ENCODE peak calls at places on chromosomes 2 and 18, in eight cellular contexts. D is hepatocyte, B is HCT116, V is GM23338, G is PC-3, U is neural progenitor cell, M is MM.1S, R is SK-N-SH. K is an unnamed sample.

GRCh38 chr2:191693778-191694177 is 15.8 kb downstream of the NABP1 start:
- DNase-seq in B (no peak), R (no peak), G (no peak), V (no peak), D (no peak), U (no peak), M (no peak), K (no peak)

GRCh38 chr2:226520723-226521122 is 278.9 kb downstream of the IRS1 start:
- DNase-seq in U (no peak), R (no peak), M (no peak), B (no peak), G (no peak), V (no peak), D (no peak), K (no peak)

GRCh38 chr2:125373293-125373692 is 1282.7 kb upstream of the GYPC start:
- DNase-seq in M (no peak), G (no peak), V (no peak), B (no peak), R (no peak), D (no peak), U (no peak), K (no peak)

GRCh38 chr2:15043336-15044058 is 411.0 kb downstream of the LRATD1 start:
- DNase-seq in M (no peak), B (no peak), G (peak), R (no peak), V (no peak), D (no peak), U (peak), K (no peak)

GRCh38 chr2:168700615-168701245 is 101.7 kb upstream of the NOSTRIN start:
- DNase-seq in V (no peak), R (peak), B (no peak), M (no peak), G (no peak), U (no peak), D (no peak), K (no peak)

GRCh38 chr2:148614332-148615049 is 30.1 kb upstream of the EPC2 start:
- DNase-seq in B (peak), G (peak), R (no peak), U (no peak), D (peak), V (peak), M (peak), K (no peak)

GRCh38 chr18:10078053-10078452 is 164.2 kb downstream of the VAPA start:
- DNase-seq in R (no peak), V (no peak), B (no peak), U (no peak), D (peak), M (no peak), G (no peak), K (no peak)

GRCh38 chr2:239991689-239992314 is 33.3 kb downstream of the NDUFA10 start:
- DNase-seq in G (peak), D (peak), M (peak), V (peak), R (peak), U (peak), B (peak), K (peak)

GRCh38 chr2:174688079-174688478 is 76.2 kb downstream of the CHRNA1 start:
- DNase-seq in B (peak), M (peak), G (peak), V (no peak), D (peak), R (no peak), U (no peak), K (peak)

GRCh38 chr18:14999085-14999975 is 251.4 kb downstream of the ANKRD30B start:
- DNase-seq in G (no peak), R (no peak), D (no peak), U (no peak), M (no peak), B (no peak), V (no peak), K (no peak)

GRCh38 chr2:233435436-233436190 is 81.3 kb downstream of the DGKD start:
- DNase-seq in D (no peak), M (no peak), U (no peak), R (no peak), V (no peak), G (no peak), B (no peak), K (no peak)

GRCh38 chr2:128520787-128521186 is 202.1 kb upstream of the HS6ST1 start:
- DNase-seq in D (no peak), B (no peak), M (no peak), V (no peak), R (no peak), U (no peak), G (peak), K (no peak)

GRCh38 chr2:216921057-216921456 is 61.2 kb upstream of the TNP1 start:
- DNase-seq in V (no peak), U (no peak), B (no peak), M (no peak), D (no peak), G (no peak), R (no peak), K (no peak)

GRCh38 chr2:33786881-33787280 is 187.8 kb upstream of the FAM98A start:
- DNase-seq in V (no peak), D (no peak), B (no peak), G (no peak), U (no peak), M (no peak), R (no peak), K (no peak)

GRCh38 chr2:152098798-152099654 is at the start of gene CACNB4:
- DNase-seq in M (no peak), U (peak), D (peak), R (peak), V (peak), B (no peak), G (no peak), K (no peak)

GRCh38 chr2:161063074-161063945 is 96.9 kb upstream of the TANK start:
- DNase-seq in V (peak), M (peak), B (peak), D (peak), U (peak), R (peak), G (peak), K (peak)

GRCh38 chr18:51429644-51430043 is 232.2 kb upstream of the MEX3C start:
- DNase-seq in V (no peak), G (no peak), B (no peak), D (no peak), M (no peak), U (no peak), R (no peak), K (no peak)

GRCh38 chr18:21914739-21915319 is 174.2 kb downstream of the MIB1 start:
- DNase-seq in B (peak), U (peak), M (no peak), D (peak), V (peak), G (peak), R (peak), K (peak)
- TF ChIP-seq CTCF in B (peak), U (peak), M (peak), D (peak), V (peak), G (peak), R (peak), K (peak)

GRCh38 chr2:209471037-209471436 is 47.2 kb downstream of the MAP2 start:
- DNase-seq in D (no peak), U (no peak), B (no peak), V (no peak), G (peak), R (no peak), M (no peak), K (no peak)
- H2AFZ ChIP-seq in D (no peak), U (no peak), B (no peak), V (no peak), G (no peak), R (peak), M (no peak), K (no peak)

GRCh38 chr18:11994346-11994707 is 13.0 kb downstream of the IMPA2 start:
- DNase-seq in M (no peak), D (peak), G (peak), B (no peak), V (no peak), U (no peak), R (no peak), K (no peak)
- TF ChIP-seq EZH2phosphoT487 in M (no peak), D (no peak), G (no peak), B (no peak), V (no peak), U (no peak), R (no peak), K (no peak)

DNA sequence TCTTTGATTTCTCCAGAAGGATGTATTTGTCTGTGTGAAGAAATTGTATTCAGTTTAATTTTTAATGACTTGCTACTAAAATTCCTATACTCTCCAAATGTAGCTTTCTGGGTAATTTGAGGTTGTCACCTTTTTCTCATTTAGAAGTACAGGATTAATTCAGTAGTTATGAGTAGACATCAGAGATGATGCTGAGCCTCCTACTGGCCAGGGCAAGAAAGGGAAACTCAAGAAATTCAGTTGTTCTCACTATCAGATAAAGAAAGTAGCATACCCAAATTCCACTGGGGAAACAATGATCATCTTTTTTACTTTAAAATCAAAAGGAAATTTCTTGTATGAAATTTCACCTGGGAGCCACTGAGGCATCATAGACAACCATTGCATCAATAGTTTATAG is 199.4 kb downstream of the SATB2 start:
- DNase-seq in U (no peak), G (peak), D (no peak), V (peak), M (no peak), B (no peak), R (no peak), K (peak)
- TF ChIP-seq CTCF in U (peak), G (peak), D (no peak), V (peak), M (peak), B (peak), R (peak), K (peak)

DNA sequence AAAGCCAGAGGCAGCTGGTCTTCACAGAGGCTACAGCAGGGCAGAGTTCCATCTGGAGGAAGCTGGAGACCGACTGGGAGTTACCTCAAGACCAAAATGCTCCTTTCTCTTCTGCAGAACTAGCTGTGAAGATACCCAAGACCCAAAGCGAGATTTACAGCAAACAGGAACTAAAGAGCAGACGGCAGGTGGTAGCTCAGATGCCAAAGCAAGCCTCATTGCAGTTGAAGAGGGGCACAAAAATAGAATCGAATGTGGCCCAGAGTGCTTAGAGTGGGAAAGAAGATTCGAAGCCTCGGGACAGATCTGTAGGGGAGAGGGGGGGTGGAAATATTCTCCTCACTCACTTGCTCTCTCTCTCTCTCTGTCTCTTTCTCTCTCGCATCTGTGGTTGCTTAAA is 423.5 kb downstream of the ZNF521 start:
- DNase-seq in V (no peak), M (no peak), B (no peak), G (no peak), D (no peak), R (no peak), U (no peak), K (peak)
- H2AFZ ChIP-seq in V (peak), M (peak), B (no peak), G (no peak), D (no peak), R (no peak), U (peak), K (peak)

GRCh38 chr2:218368621-218369153 is 12.0 kb downstream of the CATIP start:
- DNase-seq in D (no peak), M (no peak), R (no peak), G (peak), B (no peak), V (peak), U (peak), K (no peak)

GRCh38 chr2:218366621-218367414 is 10.2 kb downstream of the CATIP start:
- DNase-seq in V (no peak), M (no peak), R (no peak), G (no peak), B (no peak), U (no peak), D (no peak), K (no peak)

GRCh38 chr2:218369374-218369773 is 12.7 kb upstream of the SLC11A1 start:
- DNase-seq in M (no peak), V (no peak), R (no peak), U (no peak), B (no peak), D (no peak), G (no peak), K (peak)

GRCh38 chr2:218368150-218368528 is 11.5 kb downstream of the CATIP start:
- DNase-seq in M (no peak), D (no peak), R (no peak), U (no peak), G (no peak), B (no peak), V (no peak), K (no peak)

GRCh38 chr2:218367415-218368149 is 10.9 kb downstream of the CATIP start:
- DNase-seq in G (peak), B (peak), V (peak), U (peak), M (peak), D (peak), R (peak), K (peak)
- TF ChIP-seq EZH2phosphoT487 in G (no peak), B (no peak), V (no peak), U (peak), M (no peak), D (no peak), R (no peak), K (no peak)

GRCh38 chr2:66443977-66444855 is 9.3 kb downstream of the MEIS1 start:
- DNase-seq in G (no peak), R (no peak), U (peak), D (no peak), V (peak), M (no peak), B (no peak), K (no peak)

GRCh38 chr2:66446924-66447323 is 12.0 kb downstream of the MEIS1 start:
- DNase-seq in B (no peak), G (no peak), R (no peak), M (no peak), U (no peak), V (no peak), D (no peak), K (no peak)

GRCh38 chr2:66445781-66446177 is 10.9 kb downstream of the MEIS1 start:
- DNase-seq in G (no peak), V (peak), U (peak), R (no peak), D (peak), B (no peak), M (no peak), K (no peak)

GRCh38 chr2:66446178-66446860 is 11.4 kb downstream of the MEIS1 start:
- DNase-seq in B (no peak), M (no peak), V (peak), D (peak), U (peak), G (no peak), R (no peak), K (no peak)

GRCh38 chr2:66445076-66445724 is 10.3 kb downstream of the MEIS1 start:
- DNase-seq in G (no peak), B (no peak), R (no peak), V (peak), U (peak), M (no peak), D (peak), K (no peak)
- TF ChIP-seq CTCF in G (no peak), B (no peak), R (no peak), V (peak), U (peak), M (no peak), D (peak), K (no peak)

GRCh38 chr2:31322376-31322775 is 88.4 kb downstream of the EHD3 start:
- DNase-seq in G (no peak), D (no peak), M (no peak), B (no peak), R (no peak), U (no peak), V (no peak), K (no peak)
- H2AFZ ChIP-seq in G (no peak), D (no peak), M (no peak), B (no peak), R (no peak), U (no peak), V (no peak), K (no peak)

K was measured in OCI-LY7.